ENCODE peak calls at places on chromosomes 3 and 15, in nine cellular contexts. One of them, this sample, is unnamed. For H3K27me3, the result is how much of the 10 kb centered on the place peaks cover.

GRCh38 chr3:151226088-151226563 is 23.1 kb upstream of the GPR171 start:
- DNase-seq in heart right ventricle: no peak
- DNase-seq in heart left ventricle: no peak
- DNase-seq in GM23338: no peak
- DNase-seq in cardiac muscle cell: peak
- DNase-seq in fibroblast of lung: peak
- DNase-seq in BE2C: no peak
- DNase-seq in spleen: no peak
- DNase-seq in psoas muscle: no peak
- DNase-seq in this sample: no peak

GRCh38 chr3:127658234-127658633 is 14.5 kb upstream of the ABTB1 start:
- DNase-seq in heart right ventricle: no peak
- DNase-seq in heart left ventricle: no peak
- DNase-seq in GM23338: no peak
- DNase-seq in cardiac muscle cell: no peak
- DNase-seq in fibroblast of lung: peak
- DNase-seq in BE2C: no peak
- DNase-seq in spleen: no peak
- DNase-seq in psoas muscle: no peak
- DNase-seq in this sample: no peak

GRCh38 chr3:113439576-113439975 is 1.7 kb downstream of the CFAP44 start:
- DNase-seq in heart right ventricle: no peak
- DNase-seq in heart left ventricle: no peak
- DNase-seq in GM23338: no peak
- DNase-seq in cardiac muscle cell: no peak
- DNase-seq in fibroblast of lung: no peak
- DNase-seq in BE2C: peak
- DNase-seq in spleen: no peak
- DNase-seq in psoas muscle: no peak
- DNase-seq in this sample: no peak

GRCh38 chr15:66356359-66357236 is at the start of gene TIPIN:
- DNase-seq in heart right ventricle: peak
- DNase-seq in heart left ventricle: peak
- DNase-seq in GM23338: peak
- DNase-seq in cardiac muscle cell: peak
- DNase-seq in fibroblast of lung: peak
- DNase-seq in BE2C: peak
- DNase-seq in spleen: peak
- DNase-seq in psoas muscle: peak
- DNase-seq in this sample: peak

GRCh38 chr3:188683032-188683491 is 488.7 kb upstream of the TPRG1 start:
- DNase-seq in heart right ventricle: no peak
- DNase-seq in heart left ventricle: no peak
- DNase-seq in GM23338: no peak
- DNase-seq in cardiac muscle cell: peak
- DNase-seq in fibroblast of lung: peak
- DNase-seq in BE2C: no peak
- DNase-seq in spleen: no peak
- DNase-seq in psoas muscle: peak
- DNase-seq in this sample: peak

GRCh38 chr3:71893120-71893519 is 108.2 kb upstream of the PROK2 start:
- DNase-seq in heart right ventricle: no peak
- DNase-seq in heart left ventricle: no peak
- DNase-seq in GM23338: no peak
- DNase-seq in cardiac muscle cell: no peak
- DNase-seq in fibroblast of lung: no peak
- DNase-seq in BE2C: no peak
- DNase-seq in spleen: no peak
- DNase-seq in psoas muscle: no peak
- DNase-seq in this sample: no peak

GRCh38 chr3:135106445-135106844 is 311.4 kb downstream of the EPHB1 start:
- DNase-seq in heart right ventricle: no peak
- DNase-seq in heart left ventricle: no peak
- DNase-seq in GM23338: peak
- DNase-seq in cardiac muscle cell: peak
- DNase-seq in fibroblast of lung: peak
- DNase-seq in BE2C: no peak
- DNase-seq in spleen: no peak
- DNase-seq in psoas muscle: no peak
- DNase-seq in this sample: no peak

GRCh38 chr3:50245831-50246516 is 10.0 kb downstream of the GNAI2 start:
- DNase-seq in heart right ventricle: peak
- DNase-seq in heart left ventricle: peak
- DNase-seq in GM23338: peak
- DNase-seq in cardiac muscle cell: peak
- DNase-seq in fibroblast of lung: peak
- DNase-seq in BE2C: peak
- DNase-seq in spleen: peak
- DNase-seq in psoas muscle: peak
- DNase-seq in this sample: peak

GRCh38 chr3:64157150-64158035 is 67.9 kb downstream of the PRICKLE2 start:
- DNase-seq in heart right ventricle: no peak
- DNase-seq in heart left ventricle: no peak
- DNase-seq in GM23338: no peak
- DNase-seq in cardiac muscle cell: no peak
- DNase-seq in fibroblast of lung: no peak
- DNase-seq in BE2C: no peak
- DNase-seq in spleen: no peak
- DNase-seq in psoas muscle: no peak
- DNase-seq in this sample: no peak

GRCh38 chr3:123385072-123385471 is 63.8 kb downstream of the ADCY5 start:
- DNase-seq in heart right ventricle: peak
- DNase-seq in heart left ventricle: peak
- DNase-seq in GM23338: no peak
- DNase-seq in cardiac muscle cell: peak
- DNase-seq in fibroblast of lung: peak
- DNase-seq in BE2C: no peak
- DNase-seq in spleen: peak
- DNase-seq in psoas muscle: no peak
- DNase-seq in this sample: no peak

GRCh38 chr3:172082820-172083513 is 43.6 kb downstream of the FNDC3B start:
- DNase-seq in heart right ventricle: no peak
- DNase-seq in heart left ventricle: no peak
- DNase-seq in GM23338: no peak
- DNase-seq in cardiac muscle cell: no peak
- DNase-seq in fibroblast of lung: no peak
- DNase-seq in BE2C: no peak
- DNase-seq in spleen: no peak
- DNase-seq in psoas muscle: no peak
- DNase-seq in this sample: no peak

GRCh38 chr3:172083995-172084409 is 44.6 kb downstream of the FNDC3B start:
- DNase-seq in heart right ventricle: no peak
- DNase-seq in heart left ventricle: no peak
- DNase-seq in GM23338: no peak
- DNase-seq in cardiac muscle cell: no peak
- DNase-seq in fibroblast of lung: no peak
- DNase-seq in BE2C: no peak
- DNase-seq in spleen: no peak
- DNase-seq in psoas muscle: no peak
- DNase-seq in this sample: no peak

GRCh38 chr3:172084871-172085556 is 45.6 kb downstream of the FNDC3B start:
- DNase-seq in heart right ventricle: no peak
- DNase-seq in heart left ventricle: no peak
- DNase-seq in GM23338: no peak
- DNase-seq in cardiac muscle cell: no peak
- DNase-seq in fibroblast of lung: peak
- DNase-seq in BE2C: no peak
- DNase-seq in spleen: no peak
- DNase-seq in psoas muscle: no peak
- DNase-seq in this sample: no peak

GRCh38 chr3:172080503-172080902 is 41.1 kb downstream of the FNDC3B start:
- DNase-seq in heart right ventricle: no peak
- DNase-seq in heart left ventricle: no peak
- DNase-seq in GM23338: no peak
- DNase-seq in cardiac muscle cell: no peak
- DNase-seq in fibroblast of lung: no peak
- DNase-seq in BE2C: no peak
- DNase-seq in spleen: no peak
- DNase-seq in psoas muscle: no peak
- DNase-seq in this sample: no peak

GRCh38 chr3:172082269-172082668 is 42.9 kb downstream of the FNDC3B start:
- DNase-seq in heart right ventricle: no peak
- DNase-seq in heart left ventricle: no peak
- DNase-seq in GM23338: no peak
- DNase-seq in cardiac muscle cell: peak
- DNase-seq in fibroblast of lung: peak
- DNase-seq in BE2C: no peak
- DNase-seq in spleen: no peak
- DNase-seq in psoas muscle: no peak
- DNase-seq in this sample: no peak
- H3K4me3 ChIP-seq in heart right ventricle: no peak
- H3K4me3 ChIP-seq in heart left ventricle: no peak
- H3K4me3 ChIP-seq in GM23338: no peak
- H3K4me3 ChIP-seq in cardiac muscle cell: no peak
- H3K4me3 ChIP-seq in fibroblast of lung: no peak
- H3K4me3 ChIP-seq in BE2C: no peak
- H3K4me3 ChIP-seq in spleen: no peak
- H3K4me3 ChIP-seq in psoas muscle: no peak
- H3K4me3 ChIP-seq in this sample: no peak

DNA sequence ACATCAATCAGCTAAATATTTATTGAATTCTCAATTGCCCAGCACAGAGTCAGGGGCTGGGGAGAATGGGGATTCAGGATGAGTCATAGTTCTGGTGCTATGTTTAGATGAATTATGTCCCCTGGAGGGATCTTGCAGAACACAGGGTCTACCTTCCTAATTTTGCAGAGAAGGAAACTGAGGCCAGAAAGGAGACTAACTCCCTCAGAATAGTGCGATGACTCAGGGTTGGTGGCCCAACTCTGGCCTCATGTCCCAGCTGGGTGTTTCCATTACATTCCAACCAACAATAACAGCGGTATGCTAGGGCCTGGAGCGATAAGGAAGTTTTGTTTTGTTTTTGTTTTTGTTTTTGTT is 270.9 kb downstream of the TLE3 start:
- DNase-seq in heart right ventricle: no peak
- DNase-seq in heart left ventricle: no peak
- DNase-seq in GM23338: no peak
- DNase-seq in cardiac muscle cell: no peak
- DNase-seq in fibroblast of lung: peak
- DNase-seq in BE2C: no peak
- DNase-seq in spleen: no peak
- DNase-seq in psoas muscle: no peak
- DNase-seq in this sample: no peak
- H3K27me3 ChIP-seq in heart right ventricle: under half
- H3K27me3 ChIP-seq in heart left ventricle: under half
- H3K27me3 ChIP-seq in GM23338: under half
- H3K27me3 ChIP-seq in cardiac muscle cell: under half
- H3K27me3 ChIP-seq in fibroblast of lung: under half
- H3K27me3 ChIP-seq in BE2C: under half
- H3K27me3 ChIP-seq in spleen: under half
- H3K27me3 ChIP-seq in psoas muscle: under half
- H3K27me3 ChIP-seq in this sample: under half

DNA sequence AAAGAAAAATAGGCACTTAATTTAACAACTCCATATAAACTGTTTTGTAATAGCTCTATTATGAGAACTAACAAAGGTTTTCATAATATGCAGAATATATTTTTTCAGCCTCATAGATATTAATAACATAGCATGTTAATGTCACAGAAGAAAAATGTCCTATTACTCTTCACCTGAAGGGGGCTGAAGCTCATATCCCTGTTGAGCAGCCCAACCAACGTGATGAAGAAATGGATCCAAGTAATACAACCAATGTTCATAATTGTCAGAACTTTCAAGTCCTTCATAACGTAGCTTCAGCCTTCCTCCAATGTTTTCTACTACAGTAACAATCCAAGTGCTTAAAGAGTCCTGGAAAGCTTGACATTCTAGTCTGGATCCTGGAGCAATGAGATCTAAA is 34.5 kb upstream of the STIMATE start:
- DNase-seq in heart right ventricle: no peak
- DNase-seq in heart left ventricle: no peak
- DNase-seq in GM23338: no peak
- DNase-seq in cardiac muscle cell: no peak
- DNase-seq in fibroblast of lung: no peak
- DNase-seq in BE2C: no peak
- DNase-seq in spleen: no peak
- DNase-seq in psoas muscle: no peak
- DNase-seq in this sample: no peak
- TF ChIP-seq CTCF in heart right ventricle: no peak
- TF ChIP-seq CTCF in heart left ventricle: no peak
- TF ChIP-seq CTCF in GM23338: no peak
- TF ChIP-seq CTCF in cardiac muscle cell: no peak
- TF ChIP-seq CTCF in fibroblast of lung: no peak
- TF ChIP-seq CTCF in BE2C: peak
- TF ChIP-seq CTCF in spleen: no peak
- TF ChIP-seq CTCF in psoas muscle: no peak
- TF ChIP-seq CTCF in this sample: no peak

GRCh38 chr3:133574260-133574881 is 885 bp downstream of the CDV3 start:
- DNase-seq in heart right ventricle: peak
- DNase-seq in heart left ventricle: peak
- DNase-seq in GM23338: peak
- DNase-seq in cardiac muscle cell: peak
- DNase-seq in fibroblast of lung: peak
- DNase-seq in BE2C: peak
- DNase-seq in spleen: peak
- DNase-seq in psoas muscle: peak
- DNase-seq in this sample: no peak

GRCh38 chr3:133583396-133583795 is 9.9 kb downstream of the CDV3 start:
- DNase-seq in heart right ventricle: no peak
- DNase-seq in heart left ventricle: no peak
- DNase-seq in GM23338: no peak
- DNase-seq in cardiac muscle cell: no peak
- DNase-seq in fibroblast of lung: no peak
- DNase-seq in BE2C: no peak
- DNase-seq in spleen: no peak
- DNase-seq in psoas muscle: no peak
- DNase-seq in this sample: no peak

GRCh38 chr3:133576169-133576568 is 2.7 kb downstream of the CDV3 start:
- DNase-seq in heart right ventricle: no peak
- DNase-seq in heart left ventricle: no peak
- DNase-seq in GM23338: no peak
- DNase-seq in cardiac muscle cell: peak
- DNase-seq in fibroblast of lung: peak
- DNase-seq in BE2C: no peak
- DNase-seq in spleen: no peak
- DNase-seq in psoas muscle: no peak
- DNase-seq in this sample: no peak

GRCh38 chr3:133575121-133575520 is 1.6 kb downstream of the CDV3 start:
- DNase-seq in heart right ventricle: no peak
- DNase-seq in heart left ventricle: no peak
- DNase-seq in GM23338: no peak
- DNase-seq in cardiac muscle cell: no peak
- DNase-seq in fibroblast of lung: no peak
- DNase-seq in BE2C: no peak
- DNase-seq in spleen: no peak
- DNase-seq in psoas muscle: no peak
- DNase-seq in this sample: no peak

DNA sequence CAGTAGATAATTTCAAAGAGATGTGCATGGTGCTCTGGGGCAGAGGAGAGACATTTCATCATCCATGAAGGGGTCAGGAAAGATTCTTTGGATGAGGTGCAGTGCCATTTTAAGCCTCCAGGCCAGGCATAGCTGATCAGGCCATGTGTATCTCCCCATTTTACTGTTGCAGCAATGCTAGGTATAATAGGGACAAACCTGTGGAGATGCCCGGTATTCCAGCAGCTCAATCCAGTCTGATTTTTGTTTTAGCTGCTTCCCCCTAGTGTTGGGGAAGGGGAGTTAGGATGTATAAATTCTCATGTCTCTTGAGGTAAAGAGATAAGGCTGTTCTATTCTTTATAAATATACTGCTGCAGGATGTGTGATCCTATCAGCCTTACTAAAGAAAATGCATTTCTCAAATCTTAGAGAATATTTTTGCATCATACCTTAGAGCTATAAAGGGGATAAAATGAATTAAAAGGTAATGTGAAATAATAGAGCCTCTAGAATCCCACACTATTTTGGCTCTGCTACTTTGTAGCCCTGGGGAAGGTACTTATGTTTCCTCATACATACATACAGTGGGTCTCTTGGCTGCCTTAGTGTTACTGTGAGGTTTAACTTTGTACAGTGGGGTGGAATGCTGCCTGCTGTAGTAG is 5.2 kb downstream of the CDV3 start:
- DNase-seq in heart right ventricle: no peak
- DNase-seq in heart left ventricle: no peak
- DNase-seq in GM23338: peak
- DNase-seq in cardiac muscle cell: peak
- DNase-seq in fibroblast of lung: peak
- DNase-seq in BE2C: peak
- DNase-seq in spleen: no peak
- DNase-seq in psoas muscle: no peak
- DNase-seq in this sample: no peak
- H3K4me3 ChIP-seq in heart right ventricle: no peak
- H3K4me3 ChIP-seq in heart left ventricle: no peak
- H3K4me3 ChIP-seq in GM23338: no peak
- H3K4me3 ChIP-seq in cardiac muscle cell: no peak
- H3K4me3 ChIP-seq in fibroblast of lung: no peak
- H3K4me3 ChIP-seq in BE2C: no peak
- H3K4me3 ChIP-seq in spleen: peak
- H3K4me3 ChIP-seq in psoas muscle: peak
- H3K4me3 ChIP-seq in this sample: peak